ENCODE peak calls at places on chromosomes 16 and 17, in nine cellular contexts. O is AG04450; M is cardiac muscle cell; Q is brain microvascular endothelial cell; K is CD4-positive, alpha-beta T cell; U is left ventricle myocardium inferior; L is colonic mucosa; A is stomach; F is PC-3. E is an unnamed sample.

GRCh38 chr17:49505854-49506253 is 10.8 kb downstream of the NGFR start:
- DNase-seq in A (no peak), L (no peak), Q (no peak), U (peak; percentile 38), O (no peak), K (no peak), M (peak; percentile 41), F (no peak), E (no peak)

GRCh38 chr17:61150686-61151299 is 248.8 kb upstream of the TBX2 start:
- DNase-seq in Q (no peak), L (no peak), F (no peak), U (no peak), A (no peak), M (peak; percentile 28), O (no peak), K (no peak), E (no peak)

GRCh38 chr17:57541472-57542394 is 203.4 kb downstream of the CCDC182 start:
- DNase-seq in K (no peak), O (no peak), F (no peak), Q (peak; percentile 92), U (peak; percentile 62), L (no peak), A (no peak), M (peak; percentile 93), E (peak; percentile 16)

GRCh38 chr17:8857919-8858318 is 9.6 kb downstream of the PIK3R6 start:
- DNase-seq in U (peak; percentile 41), M (peak; percentile 76), O (no peak), A (no peak), L (no peak), K (no peak), Q (peak; percentile 75), F (no peak), E (peak; percentile 13)

GRCh38 chr17:42112552-42113176 is at the start of gene DHX58:
- DNase-seq in Q (peak; percentile 79), K (peak; percentile 65), F (no peak), A (peak; percentile 81), U (peak; percentile 63), O (peak; percentile 53), L (peak; percentile 85), M (peak; percentile 88), E (peak; percentile 88)

GRCh38 chr16:81181013-81181720 is 57.3 kb upstream of the BCO1 start:
- DNase-seq in L (peak; percentile 66), Q (peak; percentile 99), A (peak; percentile 56), M (peak; percentile 97), U (peak; percentile 81), K (no peak), F (peak; percentile 96), O (peak; percentile 89), E (peak; percentile 95)

GRCh38 chr16:84832488-84833141 is 12.8 kb downstream of the CRISPLD2 start:
- DNase-seq in M (peak; percentile 99), K (no peak), A (peak; percentile 54), F (no peak), L (peak; percentile 59), Q (peak; percentile 99), O (peak; percentile 100), U (peak; percentile 90), E (no peak)

GRCh38 chr16:64736887-64737286 is 385.0 kb downstream of the CDH11 start:
- DNase-seq in Q (no peak), O (no peak), L (no peak), K (no peak), A (no peak), F (no peak), U (no peak), M (no peak), E (no peak)

GRCh38 chr17:36524428-36524876 is 10.2 kb downstream of the MYO19 start:
- DNase-seq in L (no peak), M (no peak), U (no peak), K (no peak), A (no peak), F (peak; percentile 75), O (no peak), Q (no peak), E (peak; percentile 34)

GRCh38 chr16:14307623-14308356 is 236.7 kb downstream of the MRTFB start:
- DNase-seq in F (no peak), O (no peak), U (peak; percentile 45), M (no peak), A (no peak), Q (no peak), K (no peak), L (no peak), E (no peak)

GRCh38 chr16:89565506-89566372 is 5.3 kb downstream of the RPL13 start:
- DNase-seq in L (peak; percentile 78), K (peak; percentile 34), Q (peak; percentile 37), U (peak; percentile 37), O (no peak), A (peak; percentile 70), M (peak; percentile 53), F (peak; percentile 51), E (peak; percentile 61)

GRCh38 chr16:53773150-53773846 is 69.3 kb downstream of the FTO start:
- DNase-seq in F (peak; percentile 74), A (peak; percentile 29), L (peak; percentile 68), Q (peak; percentile 73), M (peak; percentile 87), O (peak; percentile 33), U (no peak), K (no peak), E (peak; percentile 66)

GRCh38 chr17:42548070-42548837 is 4.5 kb upstream of the HSD17B1 start:
- DNase-seq in F (peak; percentile 81), K (peak; percentile 83), A (peak; percentile 94), L (peak; percentile 93), M (peak; percentile 60), U (peak; percentile 57), O (no peak), Q (no peak), E (no peak)

GRCh38 chr17:28975634-28976033 is 24.3 kb upstream of the PHF12 start:
- DNase-seq in O (no peak), F (no peak), K (no peak), L (no peak), Q (no peak), U (no peak), M (no peak), A (no peak), E (no peak)

GRCh38 chr16:54493594-54493993 is 207.0 kb upstream of the IRX3 start:
- DNase-seq in F (no peak), Q (no peak), A (no peak), O (no peak), M (no peak), K (no peak), L (no peak), U (no peak), E (no peak)

GRCh38 chr17:6639651-6640535 is 618 bp downstream of the KIAA0753 start:
- DNase-seq in A (no peak), O (no peak), U (no peak), M (peak; percentile 59), L (peak; percentile 42), K (no peak), Q (no peak), F (peak; percentile 39), E (peak; percentile 25)

GRCh38 chr17:49707246-49707607 is 537 bp downstream of the SLC35B1 start:
- DNase-seq in Q (no peak), M (no peak), K (no peak), A (no peak), U (no peak), L (no peak), O (no peak), F (no peak), E (no peak)

GRCh38 chr17:39224778-39225307 is 902 bp downstream of the STAC2 start:
- DNase-seq in U (no peak), L (no peak), Q (no peak), O (no peak), F (no peak), K (no peak), A (no peak), M (no peak), E (no peak)

DNA sequence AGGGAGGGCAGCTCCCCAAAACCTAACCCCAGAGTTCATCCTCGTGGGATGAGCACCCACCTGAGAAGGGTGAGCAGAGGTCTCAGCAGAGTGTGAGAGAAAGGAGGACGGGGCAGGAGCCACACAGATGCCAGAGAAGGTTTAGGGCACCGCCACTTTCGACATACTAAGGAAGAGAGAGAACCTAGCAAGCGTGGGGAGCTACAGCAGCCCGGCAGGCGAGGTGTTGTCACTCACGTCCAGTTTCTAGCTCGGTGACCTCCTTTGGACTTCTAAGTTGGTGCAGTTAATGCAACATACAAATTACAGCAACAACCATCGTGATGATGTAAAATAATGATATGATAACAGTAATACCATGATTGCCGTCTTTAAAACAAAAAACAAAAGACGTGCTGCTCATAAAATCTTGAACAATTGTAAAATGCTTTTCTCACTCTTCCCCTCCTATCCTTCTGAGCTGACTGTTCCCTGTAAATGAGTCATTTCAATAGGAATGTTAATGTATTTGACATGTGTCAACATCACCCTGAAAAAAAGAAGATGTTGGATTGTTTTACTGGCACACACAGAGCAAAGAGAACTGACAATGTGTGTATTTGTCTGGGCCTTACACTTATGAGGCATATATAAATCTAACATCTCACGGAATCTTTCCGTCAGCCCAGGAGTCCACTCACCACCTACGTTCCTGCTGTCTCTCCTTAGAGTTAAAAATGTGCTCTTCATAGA is 158.2 kb upstream of the MAF start:
- DNase-seq in F (peak; percentile 3), M (no peak), A (no peak), U (no peak), K (no peak), Q (no peak), L (no peak), O (no peak), E (peak; percentile 80)
- H3K27ac ChIP-seq in F (no peak overlapping the region), M (no peak overlapping the region), A (no peak overlapping the region), U (no peak overlapping the region), K (no peak overlapping the region), Q (no peak overlapping the region), L (no peak overlapping the region), O (no peak overlapping the region), E (peak overlapping the region; percentile 95)

DNA sequence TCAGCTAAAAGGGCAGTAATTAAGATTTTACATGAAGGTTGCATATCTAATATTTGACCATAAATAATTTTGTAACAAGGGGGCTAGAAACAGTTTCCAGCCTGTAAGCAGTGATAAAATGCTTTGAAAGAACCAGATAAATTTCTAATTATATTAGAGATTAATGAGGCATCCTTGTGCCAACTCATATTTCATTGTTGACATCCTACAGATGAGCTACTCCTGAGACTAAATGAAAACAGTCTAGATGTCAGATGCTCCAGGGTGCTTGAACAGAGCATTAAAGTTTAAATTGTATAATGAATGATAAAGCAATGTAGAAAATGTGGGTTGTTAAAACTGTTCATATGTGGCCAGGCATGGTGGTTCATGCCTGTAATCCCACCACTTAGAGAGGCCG is 23.3 kb downstream of the IQCK start:
- DNase-seq in K (no peak), M (no peak), L (no peak), U (no peak), F (no peak), O (no peak), Q (no peak), A (no peak), E (no peak)
- TF ChIP-seq CTCF in K (no peak), M (no peak), L (no peak), U (no peak), F (no peak), O (no peak), Q (no peak), A (no peak), E (no peak)

DNA sequence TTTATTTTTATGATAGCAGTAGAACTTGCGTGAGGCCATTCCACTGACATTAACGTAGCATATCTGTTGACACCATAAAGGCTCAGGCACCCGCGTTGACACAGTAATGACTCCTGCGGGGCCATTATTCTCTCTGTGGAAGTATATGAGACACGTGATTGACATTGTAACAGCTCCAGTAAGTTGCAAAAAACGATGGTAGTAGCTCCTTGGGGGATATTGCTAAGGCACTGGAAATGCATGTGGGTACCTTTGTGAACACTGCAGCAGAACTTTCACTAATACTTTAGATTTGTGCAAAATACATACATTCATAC is 918.8 kb upstream of the CDH8 start:
- DNase-seq in O (no peak), K (no peak), F (no peak), U (no peak), M (no peak), A (no peak), Q (no peak), L (no peak), E (no peak)
- H3K27ac ChIP-seq in O (no peak overlapping the region), K (no peak overlapping the region), F (no peak overlapping the region), U (no peak overlapping the region), M (no peak overlapping the region), A (no peak overlapping the region), Q (no peak overlapping the region), L (no peak overlapping the region), E (no peak overlapping the region)

GRCh38 chr16:57663917-57664661 is 4.0 kb upstream of the ADGRG3 start:
- DNase-seq in U (no peak), O (no peak), M (no peak), A (no peak), Q (no peak), K (no peak), F (no peak), L (no peak), E (no peak)
- TF ChIP-seq CTCF in U (no peak), O (peak; percentile 16), M (no peak), A (no peak), Q (peak; percentile 30), K (no peak), F (no peak), L (no peak), E (no peak)

E was measured in RWPE1.